ENCODE peak calls at places on chromosomes 16 and 17, in six cellular contexts. G is left ventricle myocardium inferior, I is astrocyte, Y is HCEC 1CT, N is fibroblast of lung, R is HFF-Myc. J is an unnamed sample.

GRCh38 chr16:27426423-27427408 is 24.7 kb downstream of the IL21R start:
- DNase-seq in R (peak; percentile 90), G (no peak), N (peak; percentile 92), I (peak; percentile 90), Y (peak; percentile 89), J (peak; percentile 92)

GRCh38 chr16:29673501-29673900 is 5.5 kb upstream of the QPRT start:
- DNase-seq in N (no peak), R (no peak), Y (no peak), G (no peak), I (no peak), J (no peak)

GRCh38 chr17:28518132-28518531 is 12.0 kb downstream of the FOXN1 start:
- DNase-seq in G (no peak), Y (no peak), N (no peak), R (no peak), I (no peak), J (no peak)

GRCh38 chr16:15434425-15435215 is at the start of gene BMERB1:
- DNase-seq in I (peak; percentile 60), G (peak; percentile 74), R (no peak), Y (peak; percentile 69), N (peak; percentile 75), J (peak; percentile 75)

GRCh38 chr16:88293097-88293496 is 89.7 kb upstream of the ZNF469 start:
- DNase-seq in G (no peak), R (no peak), N (no peak), I (no peak), Y (no peak), J (no peak)

GRCh38 chr17:65229596-65229995 is 92.4 kb downstream of the RGS9 start:
- DNase-seq in R (no peak), N (no peak), Y (no peak), I (no peak), G (no peak), J (no peak)

GRCh38 chr16:56977823-56978430 is 11.4 kb upstream of the NLRC5 start:
- DNase-seq in G (no peak), N (no peak), Y (no peak), R (no peak), I (no peak), J (no peak)

GRCh38 chr16:2190659-2191445 is 5.6 kb downstream of the CASKIN1 start:
- DNase-seq in N (no peak), Y (no peak), I (no peak), R (no peak), G (no peak), J (no peak)

GRCh38 chr17:65545708-65546523 is 15.5 kb downstream of the AXIN2 start:
- DNase-seq in N (no peak), Y (no peak), G (peak; percentile 45), I (no peak), R (no peak), J (no peak)

GRCh38 chr17:44557653-44558285 is 485 bp downstream of the FZD2 start:
- DNase-seq in R (no peak), I (peak; percentile 69), N (peak; percentile 78), Y (peak; percentile 67), G (peak; percentile 41), J (peak; percentile 62)

GRCh38 chr17:76820039-76820438 is 48.2 kb upstream of the MGAT5B start:
- DNase-seq in N (no peak), Y (no peak), I (no peak), R (no peak), G (no peak), J (no peak)

GRCh38 chr16:84367750-84368320 is 503 bp upstream of the ATP2C2 start:
- DNase-seq in I (no peak), N (no peak), G (no peak), Y (no peak), R (no peak), J (no peak)

GRCh38 chr16:51898872-51899271 is 648.1 kb downstream of the TOX3 start:
- DNase-seq in R (no peak), Y (peak; percentile 63), N (no peak), G (no peak), I (no peak), J (peak; percentile 41)

GRCh38 chr16:74296120-74296464 is 522 bp upstream of the PSMD7 start:
- DNase-seq in I (no peak), R (no peak), G (no peak), N (no peak), Y (no peak), J (no peak)

GRCh38 chr16:2278272-2278608 is 10.3 kb upstream of the RNPS1 start:
- DNase-seq in G (no peak), N (no peak), I (no peak), R (no peak), Y (no peak), J (no peak)

GRCh38 chr17:58105093-58105492 is 21.9 kb downstream of the DYNLL2 start:
- DNase-seq in R (no peak), Y (no peak), N (no peak), G (no peak), I (no peak), J (no peak)

GRCh38 chr16:86566966-86567700 is 504 bp downstream of the FOXC2 start:
- DNase-seq in Y (peak; percentile 45), G (peak; percentile 40), R (no peak), I (peak; percentile 76), N (peak; percentile 82), J (peak; percentile 75)

J was measured in LHCN-M2.